ENCODE peak calls at places on chromosome 2, in four cellular contexts. E, I, D and X are unnamed samples.
A peak's percentile ranks its signal among the peaks of the same experiment; 100 is the strongest.

GRCh38 chr2:118321436-118322100 is 233.3 kb downstream of the INSIG2 start:
- DNase-seq in D (no peak), E (no peak), I (no peak), X (no peak)

GRCh38 chr2:107132141-107132540 is 246.2 kb upstream of the ST6GAL2 start:
- DNase-seq in I (peak; percentile 14), E (peak; percentile 10), D (no peak), X (no peak)

GRCh38 chr2:11417946-11418585 is 47.9 kb downstream of the E2F6 start:
- DNase-seq in E (no peak), D (no peak), I (no peak), X (no peak)

GRCh38 chr2:137886432-137886831 is 77.8 kb upstream of the HNMT start:
- DNase-seq in E (no peak), I (no peak), D (no peak), X (no peak)

GRCh38 chr2:83067947-83068346 is 1391.1 kb downstream of the SUCLG1 start:
- DNase-seq in I (no peak), D (no peak), E (no peak), X (no peak)

GRCh38 chr2:64852771-64853241 is 136.4 kb upstream of the SLC1A4 start:
- DNase-seq in D (no peak), I (peak; percentile 55), E (no peak), X (no peak)

GRCh38 chr2:11652555-11652954 is 17.4 kb downstream of the NTSR2 start:
- DNase-seq in E (no peak), I (no peak), D (no peak), X (no peak)

GRCh38 chr2:168626096-168626495 is 170.0 kb downstream of the CERS6 start:
- DNase-seq in E (no peak), I (peak; percentile 23), D (no peak), X (no peak)

GRCh38 chr2:221347471-221347870 is 224.6 kb downstream of the EPHA4 start:
- DNase-seq in E (no peak), I (no peak), D (no peak), X (no peak)

GRCh38 chr2:224638338-224638823 is 53.2 kb upstream of the CUL3 start:
- DNase-seq in E (peak; percentile 76), I (peak; percentile 65), D (no peak), X (peak; percentile 44)

GRCh38 chr2:173656086-173656485 is 301.4 kb downstream of the CDCA7 start:
- DNase-seq in E (no peak), I (no peak), D (no peak), X (no peak)

GRCh38 chr2:181104512-181105121 is 124.2 kb downstream of the UBE2E3 start:
- DNase-seq in I (peak; percentile 28), D (no peak), E (no peak), X (no peak)

GRCh38 chr2:45068643-45069140 is 59.4 kb upstream of the SIX2 start:
- DNase-seq in I (no peak), D (no peak), E (no peak), X (no peak)

GRCh38 chr2:240637116-240637900 is 12.0 kb downstream of the GPR35 start:
- DNase-seq in I (no peak), E (no peak), D (no peak), X (no peak)

GRCh38 chr2:56248965-56249742 is 65.4 kb downstream of the CCDC85A start:
- DNase-seq in I (no peak), E (no peak), D (no peak), X (no peak)

GRCh38 chr2:195820373-195820772 is 163.3 kb downstream of the SLC39A10 start:
- DNase-seq in E (no peak), D (no peak), I (no peak), X (no peak)

GRCh38 chr2:54652540-54652939 is 70.9 kb upstream of the EML6 start:
- DNase-seq in I (no peak), E (no peak), D (no peak), X (no peak)

GRCh38 chr2:72925328-72925943 is 8.1 kb downstream of the EMX1 start:
- DNase-seq in D (no peak), I (no peak), E (no peak), X (no peak)

GRCh38 chr2:83282851-83283250 is 1176.2 kb downstream of the SUCLG1 start:
- DNase-seq in D (no peak), I (no peak), E (no peak), X (no peak)

GRCh38 chr2:151437630-151438029 is 27.9 kb downstream of the RIF1 start:
- DNase-seq in I (peak; percentile 17), D (no peak), E (peak; percentile 28), X (no peak)